ENCODE peak calls at places on chromosomes 11 and 22, in eight cellular contexts. W is left ventricle myocardium inferior, U is Peyer's patch, S is heart right ventricle, Y is cardiac muscle cell, V is lower lobe of right lung, I is fibroblast of lung, R is mammary epithelial cell. B is an unnamed sample.

GRCh38 chr22:18104566-18104965 is 6.0 kb upstream of the TUBA8 start:
- DNase-seq in W (no peak), U (no peak), S (no peak), Y (no peak), V (no peak), I (peak), R (no peak), B (no peak)

GRCh38 chr11:121383726-121384125 is 68.4 kb upstream of the SORL1 start:
- DNase-seq in W (no peak), U (no peak), S (peak), Y (no peak), V (no peak), I (peak), R (no peak), B (no peak)

GRCh38 chr11:45896392-45897068 is 10.5 kb downstream of the FREY1 start:
- DNase-seq in W (no peak), U (no peak), S (no peak), Y (peak), V (no peak), I (no peak), R (no peak), B (no peak)

GRCh38 chr11:63671322-63672155 is at the start of gene ATL3:
- DNase-seq in W (peak), U (peak), S (peak), Y (peak), V (peak), I (peak), R (peak), B (peak)

GRCh38 chr11:26753738-26754504 is 32.1 kb upstream of the SLC5A12 start:
- DNase-seq in W (no peak), U (no peak), S (peak), Y (peak), V (no peak), I (peak), R (peak), B (no peak)

GRCh38 chr11:36421546-36422155 is 88.4 kb downstream of the TRAF6 start:
- DNase-seq in W (no peak), U (no peak), S (no peak), Y (no peak), V (no peak), I (peak), R (no peak), B (no peak)

GRCh38 chr11:2807276-2807681 is 78.3 kb downstream of the CDKN1C start:
- DNase-seq in W (peak), U (peak), S (peak), Y (no peak), V (peak), I (peak), R (no peak), B (peak)

GRCh38 chr11:125552927-125553326 is 16.4 kb upstream of the EI24 start:
- DNase-seq in W (no peak), U (no peak), S (no peak), Y (no peak), V (no peak), I (no peak), R (no peak), B (no peak)

GRCh38 chr11:101296896-101297295 is 167.3 kb upstream of the PGR start:
- DNase-seq in W (no peak), U (no peak), S (no peak), Y (no peak), V (no peak), I (no peak), R (peak), B (no peak)

GRCh38 chr11:44191322-44192014 is 96.0 kb downstream of the EXT2 start:
- DNase-seq in W (no peak), U (no peak), S (no peak), Y (no peak), V (no peak), I (no peak), R (no peak), B (no peak)

GRCh38 chr11:12531020-12531419 is 143.2 kb upstream of the TEAD1 start:
- DNase-seq in W (no peak), U (no peak), S (no peak), Y (no peak), V (no peak), I (no peak), R (no peak), B (no peak)

GRCh38 chr11:65780770-65781151 is at the start of gene AP5B1:
- DNase-seq in W (peak), U (peak), S (peak), Y (peak), V (peak), I (peak), R (peak), B (peak)

GRCh38 chr11:30586251-30587144 is at the start of gene MPPED2:
- DNase-seq in W (peak), U (peak), S (peak), Y (peak), V (peak), I (no peak), R (no peak), B (peak)

GRCh38 chr11:95154514-95154913 is 64.9 kb downstream of the ENDOD1 start:
- DNase-seq in W (no peak), U (no peak), S (peak), Y (peak), V (no peak), I (peak), R (peak), B (no peak)

DNA sequence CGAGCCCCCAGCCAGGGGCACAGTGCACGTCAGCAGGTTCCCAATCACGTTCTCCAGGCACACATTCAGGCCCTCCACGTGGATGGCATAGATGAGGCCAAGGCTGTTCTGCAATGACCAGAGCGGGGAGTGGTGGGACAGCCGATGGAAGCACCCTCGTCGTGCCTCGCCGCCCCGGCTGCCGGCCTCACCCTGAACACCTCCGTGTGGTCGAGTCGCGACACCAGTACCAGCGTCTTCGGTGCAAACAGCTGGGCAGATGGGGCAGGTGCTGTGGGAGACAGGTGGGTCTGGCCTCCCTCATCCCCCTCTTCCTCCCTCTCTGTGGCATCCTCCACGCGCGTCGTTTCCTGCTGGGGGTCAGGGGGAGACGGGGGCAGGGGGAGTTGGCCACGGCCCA is 7.5 kb downstream of the SBF1 start:
- DNase-seq in W (no peak), U (no peak), S (no peak), Y (no peak), V (no peak), I (no peak), R (no peak), B (no peak)
- H3K27ac ChIP-seq in W (no peak), U (no peak), S (no peak), Y (no peak), V (no peak), I (no peak), R (no peak), B (no peak)

GRCh38 chr11:11230802-11231562 is 122.1 kb downstream of the CSNK2A3 start:
- DNase-seq in W (no peak), U (no peak), S (no peak), Y (peak), V (no peak), I (no peak), R (no peak), B (no peak)
- TF ChIP-seq CTCF in W (peak), U (no peak), S (peak), Y (peak), V (peak), I (peak), R (peak), B (no peak)

GRCh38 chr11:19444231-19444630 is 203.5 kb upstream of the E2F8 start:
- DNase-seq in W (no peak), U (no peak), S (no peak), Y (no peak), V (no peak), I (peak), R (no peak), B (no peak)

GRCh38 chr11:19441752-19442553 is 201.2 kb upstream of the E2F8 start:
- DNase-seq in W (peak), U (no peak), S (peak), Y (peak), V (no peak), I (peak), R (peak), B (no peak)

GRCh38 chr11:19447150-19447566 is 206.4 kb upstream of the E2F8 start:
- DNase-seq in W (no peak), U (no peak), S (no peak), Y (no peak), V (no peak), I (peak), R (peak), B (no peak)

GRCh38 chr11:19442554-19442910 is 201.8 kb upstream of the E2F8 start:
- DNase-seq in W (no peak), U (no peak), S (no peak), Y (no peak), V (no peak), I (no peak), R (no peak), B (no peak)

DNA sequence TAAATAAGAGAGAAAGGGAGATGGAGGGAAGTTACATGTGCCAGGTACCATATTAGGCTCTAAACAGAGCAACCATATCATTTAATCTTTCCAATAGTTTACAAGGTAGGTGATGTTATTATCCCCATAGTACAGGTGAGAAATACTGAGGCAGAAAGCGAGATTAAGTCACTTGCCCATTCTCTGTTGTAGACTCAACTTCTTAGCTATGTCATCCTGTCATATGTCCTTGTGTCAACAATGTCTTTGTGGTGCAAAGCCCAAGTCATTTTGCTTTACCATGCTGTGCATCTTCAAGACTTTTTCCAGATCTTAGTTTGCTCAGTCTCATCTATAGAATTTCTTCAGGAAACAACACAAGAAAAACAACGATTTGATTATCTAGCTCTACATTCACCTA is 205.0 kb upstream of the E2F8 start:
- DNase-seq in W (no peak), U (no peak), S (no peak), Y (no peak), V (no peak), I (no peak), R (no peak), B (no peak)
- H3K4me3 ChIP-seq in W (no peak), U (no peak), S (no peak), Y (no peak), V (no peak), I (no peak), R (no peak), B (no peak)

DNA sequence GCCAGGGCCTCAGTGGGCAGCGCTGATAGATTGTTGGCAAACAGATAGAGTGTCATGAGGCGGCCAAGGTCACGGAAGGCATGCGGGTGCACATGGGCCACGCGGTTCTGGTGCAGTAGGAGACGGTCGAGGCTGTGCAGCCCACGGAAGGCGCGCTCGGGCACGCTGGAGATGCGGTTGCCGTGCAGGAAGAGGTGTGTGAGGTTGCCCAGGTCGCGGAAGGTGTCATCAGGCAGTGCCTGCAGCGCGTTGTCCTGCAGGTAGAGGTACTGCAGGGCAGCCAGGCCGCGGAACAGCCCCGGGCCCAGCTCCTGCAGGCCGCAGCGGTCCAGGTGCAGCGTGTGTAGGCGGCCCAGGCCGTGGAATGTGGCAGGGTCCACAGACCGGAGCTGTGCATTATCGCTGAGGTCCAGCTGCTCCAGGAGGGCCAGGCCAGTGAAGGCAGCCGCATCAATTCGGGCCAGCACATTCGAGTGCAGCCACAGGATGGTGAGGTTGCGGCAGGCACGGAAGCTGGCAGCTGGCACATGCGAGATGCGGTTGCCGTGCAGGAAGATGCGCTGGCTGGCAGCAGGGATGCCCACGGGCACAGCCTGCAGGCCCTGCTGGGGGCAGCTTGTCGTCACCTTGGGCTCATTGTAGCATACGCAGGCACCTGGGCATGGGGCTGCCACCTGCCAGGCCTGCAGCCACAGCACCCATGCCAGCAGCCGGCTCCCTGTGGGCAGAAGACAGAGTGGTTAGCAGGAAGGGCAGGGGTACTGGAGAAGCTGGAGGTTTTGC is 25.5 kb downstream of the RTN4R start:
- DNase-seq in W (no peak), U (no peak), S (no peak), Y (no peak), V (no peak), I (no peak), R (no peak), B (no peak)
- H3K27ac ChIP-seq in W (peak), U (no peak), S (peak), Y (no peak), V (peak), I (no peak), R (no peak), B (no peak)

DNA sequence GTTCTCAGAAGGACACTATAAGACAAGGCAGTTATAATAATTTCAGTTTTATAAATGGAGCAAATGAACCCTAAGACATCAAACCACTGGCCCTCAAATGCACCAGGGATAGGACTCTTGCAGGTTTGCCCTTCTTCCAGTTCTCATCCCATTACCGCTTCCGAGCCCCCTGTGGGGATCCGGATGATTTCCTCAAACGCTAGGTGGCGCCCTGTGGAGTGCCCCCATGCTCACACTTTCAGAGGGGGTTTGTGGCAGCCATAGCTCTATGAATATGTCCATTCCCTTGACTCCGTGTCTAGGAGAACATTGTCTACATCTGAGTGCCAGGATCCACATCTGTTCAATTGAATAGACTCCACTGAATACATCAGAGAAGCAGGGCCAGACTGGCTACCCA is 816.3 kb downstream of the NTM start:
- DNase-seq in W (no peak), U (no peak), S (no peak), Y (peak), V (no peak), I (no peak), R (no peak), B (no peak)
- TF ChIP-seq CTCF in W (peak), U (no peak), S (peak), Y (peak), V (no peak), I (peak), R (no peak), B (no peak)

DNA sequence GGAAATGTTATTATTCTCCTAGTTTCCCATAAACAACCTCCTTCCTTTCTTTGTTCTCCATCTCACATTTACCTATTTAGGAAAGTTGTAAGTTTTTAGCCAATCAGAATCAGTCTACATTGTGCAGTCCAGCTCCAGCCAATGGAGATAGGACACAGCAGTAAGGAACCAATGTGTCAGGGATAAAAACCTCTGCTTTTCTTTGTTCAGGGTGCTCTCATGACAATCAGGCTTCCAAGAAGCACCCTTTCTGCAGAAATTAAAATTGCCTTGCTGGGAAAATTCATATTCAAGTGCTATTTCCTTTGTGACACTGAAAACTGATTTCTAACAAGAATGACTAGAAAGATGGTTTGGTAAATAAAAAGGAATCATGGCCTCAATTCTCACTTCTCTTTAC is 14.6 kb downstream of the SCGB2A1 start:
- DNase-seq in W (no peak), U (no peak), S (no peak), Y (no peak), V (no peak), I (peak), R (peak), B (no peak)
- H3K4me3 ChIP-seq in W (no peak), U (no peak), S (no peak), Y (no peak), V (no peak), I (no peak), R (no peak), B (no peak)

GRCh38 chr11:69463181-69463891 is 18.1 kb upstream of the LINC01488 start:
- DNase-seq in W (peak), U (no peak), S (peak), Y (no peak), V (peak), I (peak), R (no peak), B (no peak)

GRCh38 chr11:69465236-69466000 is 16.0 kb upstream of the LINC01488 start:
- DNase-seq in W (peak), U (no peak), S (no peak), Y (no peak), V (peak), I (no peak), R (peak), B (no peak)

GRCh38 chr11:69463892-69464620 is 17.4 kb upstream of the LINC01488 start:
- DNase-seq in W (peak), U (no peak), S (no peak), Y (no peak), V (peak), I (no peak), R (no peak), B (no peak)

GRCh38 chr11:69466039-69466438 is 15.4 kb upstream of the LINC01488 start:
- DNase-seq in W (peak), U (no peak), S (no peak), Y (no peak), V (no peak), I (no peak), R (no peak), B (no peak)

GRCh38 chr11:69464621-69464960 is 16.9 kb upstream of the LINC01488 start:
- DNase-seq in W (no peak), U (no peak), S (no peak), Y (no peak), V (peak), I (no peak), R (no peak), B (no peak)
- H3K27ac ChIP-seq in W (no peak), U (no peak), S (no peak), Y (no peak), V (no peak), I (no peak), R (no peak), B (no peak)